ENCODE peak calls at places on chromosomes 11 and 22, in eight cellular contexts. T is SJSA1, P is amniotic epithelial cell, Z is D341Med, W is NCI-H1417, I is lower leg skin, B is fibroblast of mammary gland, E is ovary. F is an unnamed sample.

GRCh38 chr11:27209562-27210005 is 153.4 kb downstream of the CCDC34 start:
- DNase-seq in T (peak), P (peak), W (peak), Z (no peak), E (no peak), I (peak), B (peak), F (no peak)

GRCh38 chr11:69080361-69080973 is 31.7 kb downstream of the TPCN2 start:
- DNase-seq in B (peak), W (no peak), Z (no peak), I (no peak), P (peak), E (no peak), T (peak), F (no peak)

GRCh38 chr11:46529086-46529905 is 64.5 kb downstream of the AMBRA1 start:
- DNase-seq in Z (peak), I (peak), P (peak), T (peak), B (peak), W (peak), E (peak), F (peak)

GRCh38 chr11:66970371-66970807 is 4.7 kb upstream of the C11orf86 start:
- DNase-seq in E (no peak), W (no peak), P (no peak), I (no peak), Z (no peak), T (no peak), B (no peak), F (no peak)

GRCh38 chr11:9099617-9100016 is 8.2 kb upstream of the SCUBE2 start:
- DNase-seq in Z (no peak), T (no peak), W (no peak), I (no peak), B (no peak), P (no peak), E (no peak), F (no peak)

GRCh38 chr11:69948256-69949141 is 129.3 kb upstream of the FGF3 start:
- DNase-seq in T (peak), W (no peak), Z (no peak), P (no peak), E (no peak), I (no peak), B (no peak), F (no peak)

GRCh38 chr22:46043816-46044717 is 67.1 kb upstream of the WNT7B start:
- DNase-seq in W (no peak), B (peak), P (peak), Z (no peak), T (no peak), E (peak), I (peak), F (peak)

GRCh38 chr11:32092581-32093170 is 1.8 kb downstream of the RCN1 start:
- DNase-seq in P (no peak), I (no peak), B (no peak), E (peak), W (no peak), T (no peak), Z (no peak), F (no peak)

F was measured in CD4-positive, CD25-positive, alpha-beta regulatory T cell.